ENCODE peak calls at places on chromosome 10, in five cellular contexts. Q is endodermal cell, Z is brain microvascular endothelial cell, O is heart right ventricle, A is A549. C is an unnamed sample.

GRCh38 chr10:118698421-118698820 is 56.3 kb downstream of the CACUL1 start:
- DNase-seq in Q (peak), Z (peak), O (no peak), A (peak), C (peak)

GRCh38 chr10:44978570-44979280 is at the start of gene DEPP1:
- DNase-seq in Q (peak), Z (peak), O (peak), A (peak), C (peak)

GRCh38 chr10:22148956-22149355 is 68.9 kb downstream of the EBLN1 start:
- DNase-seq in Q (no peak), Z (peak), O (no peak), A (no peak), C (peak)

GRCh38 chr10:110977662-110978061 is 58.3 kb downstream of the SHOC2 start:
- DNase-seq in Q (no peak), Z (no peak), O (no peak), A (no peak), C (no peak)

GRCh38 chr10:5566606-5567005 is 41.8 kb downstream of the CALML3 start:
- DNase-seq in Q (no peak), Z (no peak), O (no peak), A (no peak), C (peak)

GRCh38 chr10:25849268-25849667 is 84.8 kb upstream of the MYO3A start:
- DNase-seq in Q (no peak), Z (no peak), O (no peak), A (no peak), C (no peak)

GRCh38 chr10:51369903-51370302 is 295.6 kb downstream of the PRKG1 start:
- DNase-seq in Q (no peak), Z (peak), O (no peak), A (no peak), C (peak)

GRCh38 chr10:18233775-18234174 is 93.6 kb downstream of the CACNB2 start:
- DNase-seq in Q (peak), Z (peak), O (peak), A (no peak), C (no peak)

GRCh38 chr10:97718659-97719142 is 5.2 kb downstream of the MARVELD1 start:
- DNase-seq in Q (no peak), Z (no peak), O (no peak), A (peak), C (peak)

DNA sequence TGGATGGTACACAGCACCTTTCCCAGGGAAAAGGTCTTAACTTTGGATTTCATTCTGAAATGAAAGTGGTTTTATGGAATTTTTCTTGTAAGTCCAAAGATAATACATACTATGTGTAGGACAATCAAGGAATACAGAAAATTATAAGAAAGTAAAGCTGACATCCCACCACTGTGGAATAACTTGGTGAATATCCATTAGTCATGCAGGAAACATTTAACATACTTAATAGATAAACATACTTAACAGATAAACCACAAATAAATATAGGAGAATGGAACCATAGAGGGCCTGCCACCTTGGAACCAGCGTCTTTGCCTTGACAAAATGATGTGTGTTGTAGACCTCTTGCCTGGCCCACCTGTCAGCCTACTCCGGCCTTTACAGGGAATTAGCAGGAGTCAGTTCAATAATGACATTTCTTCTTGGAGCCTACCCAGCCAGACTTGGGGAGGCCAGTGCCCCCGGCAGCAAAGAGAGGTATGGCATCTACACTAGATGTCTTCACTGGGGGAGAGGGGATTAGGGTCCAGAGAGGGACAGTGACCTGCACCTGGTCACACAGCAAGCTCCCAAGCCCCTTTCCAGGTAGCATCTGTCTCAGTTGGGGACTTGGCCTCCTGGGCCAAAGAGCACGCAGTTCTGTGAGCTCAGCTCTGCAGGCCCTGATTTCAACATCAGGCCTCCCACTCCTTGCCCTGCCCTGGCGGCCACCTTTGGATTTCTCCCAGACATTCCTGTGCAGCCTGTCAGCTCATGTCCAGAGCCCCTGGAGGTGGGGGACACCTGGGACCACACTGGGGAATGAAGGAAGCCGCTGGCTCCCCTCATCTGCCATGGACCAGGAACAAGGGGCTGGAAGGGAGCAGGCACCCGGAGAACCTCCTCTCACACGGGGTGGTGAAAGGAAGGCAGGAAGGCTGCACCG is 112.6 kb upstream of the PPIF start:
- DNase-seq in Q (no peak), Z (no peak), O (no peak), A (no peak), C (no peak)
- TF ChIP-seq CTCF in Q (peak), Z (no peak), O (no peak), A (no peak), C (no peak)

GRCh38 chr10:92913973-92914372 is 65.7 kb downstream of the EXOC6 start:
- DNase-seq in Q (peak), Z (no peak), O (no peak), A (no peak), C (no peak)

GRCh38 chr10:92920866-92921265 is 72.5 kb downstream of the EXOC6 start:
- DNase-seq in Q (no peak), Z (no peak), O (no peak), A (no peak), C (no peak)

GRCh38 chr10:92916433-92916832 is 68.1 kb downstream of the EXOC6 start:
- DNase-seq in Q (no peak), Z (no peak), O (no peak), A (no peak), C (no peak)

GRCh38 chr10:92914478-92915066 is 66.3 kb downstream of the EXOC6 start:
- DNase-seq in Q (peak), Z (peak), O (peak), A (peak), C (peak)

GRCh38 chr10:92915892-92916291 is 67.6 kb downstream of the EXOC6 start:
- DNase-seq in Q (no peak), Z (no peak), O (no peak), A (no peak), C (no peak)
- TF ChIP-seq CTCF in Q (no peak), Z (no peak), O (no peak), A (no peak), C (no peak)

DNA sequence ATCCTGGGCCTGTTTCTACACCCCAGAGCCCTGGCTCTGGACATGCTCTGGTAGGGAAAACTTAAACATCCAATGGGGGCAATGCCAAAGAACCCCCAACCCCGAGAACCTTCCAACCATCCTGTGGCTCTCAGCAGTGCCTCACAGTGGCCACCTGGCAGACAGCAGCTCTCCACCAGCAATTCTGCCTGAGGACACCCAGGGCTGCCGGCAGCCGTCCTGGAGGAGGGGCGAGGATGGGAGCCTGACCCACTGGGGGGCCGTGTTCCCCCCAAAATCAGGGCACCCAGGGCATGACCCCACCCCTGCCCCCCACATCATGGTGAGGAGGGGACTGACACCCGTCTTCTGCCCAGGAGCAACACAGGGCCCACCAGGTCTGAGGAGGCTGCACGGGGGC is 32.7 kb downstream of the DPYSL4 start:
- DNase-seq in Q (no peak), Z (no peak), O (no peak), A (no peak), C (no peak)
- TF ChIP-seq CTCF in Q (peak), Z (peak), O (no peak), A (peak), C (no peak)

GRCh38 chr10:113287592-113287991 is 265.3 kb upstream of the HABP2 start:
- DNase-seq in Q (no peak), Z (no peak), O (no peak), A (no peak), C (no peak)

GRCh38 chr10:113279262-113279661 is 273.6 kb upstream of the HABP2 start:
- DNase-seq in Q (no peak), Z (no peak), O (no peak), A (no peak), C (no peak)

GRCh38 chr10:113284635-113285034 is 268.2 kb upstream of the HABP2 start:
- DNase-seq in Q (no peak), Z (no peak), O (no peak), A (no peak), C (no peak)

GRCh38 chr10:113285291-113285690 is 267.6 kb upstream of the HABP2 start:
- DNase-seq in Q (no peak), Z (no peak), O (no peak), A (no peak), C (no peak)

DNA sequence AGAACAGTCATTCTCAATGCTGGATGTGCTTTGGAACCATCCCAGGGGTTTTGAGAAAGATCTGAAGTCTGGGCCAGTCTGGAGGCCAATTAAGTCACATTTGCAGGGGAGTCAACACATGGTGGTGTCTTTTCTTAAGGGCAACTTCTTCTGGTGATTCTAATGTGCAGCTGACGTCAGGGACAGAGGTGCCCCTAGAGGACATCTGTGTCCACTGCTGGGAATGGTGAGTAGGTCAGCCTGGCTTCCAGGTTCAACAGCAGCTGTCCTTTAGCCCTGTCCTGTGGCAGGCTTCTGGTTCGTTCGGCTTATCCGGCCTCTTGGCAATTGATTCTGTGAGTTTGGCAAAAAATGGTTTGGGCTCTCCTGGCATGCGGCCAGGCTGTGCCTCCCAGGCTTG is 269.7 kb upstream of the HABP2 start:
- DNase-seq in Q (peak), Z (no peak), O (no peak), A (peak), C (no peak)
- TF ChIP-seq CTCF in Q (peak), Z (peak), O (no peak), A (peak), C (no peak)

GRCh38 chr10:32056136-32057040 is at the start of gene KIF5B:
- DNase-seq in Q (peak), Z (peak), O (peak), A (peak), C (no peak)

GRCh38 chr10:32059472-32059871 is 3.2 kb upstream of the KIF5B start:
- DNase-seq in Q (peak), Z (no peak), O (no peak), A (no peak), C (no peak)

GRCh38 chr10:32054087-32054486 is 2.1 kb downstream of the KIF5B start:
- DNase-seq in Q (peak), Z (peak), O (no peak), A (no peak), C (no peak)

GRCh38 chr10:32057041-32057372 is 782 bp upstream of the KIF5B start:
- DNase-seq in Q (no peak), Z (no peak), O (no peak), A (no peak), C (no peak)

GRCh38 chr10:32055478-32056135 is 618 bp downstream of the KIF5B start:
- DNase-seq in Q (peak), Z (peak), O (peak), A (peak), C (no peak)
- TF ChIP-seq CTCF in Q (peak), Z (peak), O (no peak), A (no peak), C (no peak)

DNA sequence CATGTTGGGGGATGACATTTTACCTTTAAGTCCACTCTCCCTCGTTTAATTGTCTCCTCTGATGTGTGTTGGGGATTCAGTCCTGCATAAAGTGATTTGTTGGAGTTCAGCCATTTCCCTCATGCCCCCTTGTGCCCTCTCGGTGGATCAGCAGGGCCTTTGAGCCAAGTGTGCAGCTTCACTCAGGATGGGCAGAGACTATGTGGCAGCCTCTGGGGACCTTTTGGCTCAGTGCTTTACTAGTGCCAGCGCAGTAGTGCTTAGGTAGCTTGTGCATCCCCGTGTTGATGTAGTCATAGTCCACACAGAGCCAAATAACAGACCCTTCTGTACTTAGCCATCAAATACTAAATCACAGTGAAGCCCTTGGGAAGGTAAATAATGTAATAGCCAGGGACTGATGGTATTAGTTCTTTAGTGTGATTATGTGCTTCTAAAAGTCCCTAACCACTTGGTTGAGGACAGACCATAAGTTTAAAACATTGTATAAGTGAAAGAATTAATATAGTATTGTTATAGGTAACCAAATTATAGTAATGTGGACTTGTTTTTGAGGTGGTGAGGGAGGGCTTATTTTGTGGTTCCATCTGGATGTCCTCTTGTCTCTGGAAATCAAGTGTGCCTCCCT is 11.4 kb downstream of the BUB3 start:
- DNase-seq in Q (no peak), Z (no peak), O (no peak), A (no peak), C (no peak)
- TF ChIP-seq CTCF in Q (peak), Z (peak), O (no peak), A (no peak), C (no peak)

DNA sequence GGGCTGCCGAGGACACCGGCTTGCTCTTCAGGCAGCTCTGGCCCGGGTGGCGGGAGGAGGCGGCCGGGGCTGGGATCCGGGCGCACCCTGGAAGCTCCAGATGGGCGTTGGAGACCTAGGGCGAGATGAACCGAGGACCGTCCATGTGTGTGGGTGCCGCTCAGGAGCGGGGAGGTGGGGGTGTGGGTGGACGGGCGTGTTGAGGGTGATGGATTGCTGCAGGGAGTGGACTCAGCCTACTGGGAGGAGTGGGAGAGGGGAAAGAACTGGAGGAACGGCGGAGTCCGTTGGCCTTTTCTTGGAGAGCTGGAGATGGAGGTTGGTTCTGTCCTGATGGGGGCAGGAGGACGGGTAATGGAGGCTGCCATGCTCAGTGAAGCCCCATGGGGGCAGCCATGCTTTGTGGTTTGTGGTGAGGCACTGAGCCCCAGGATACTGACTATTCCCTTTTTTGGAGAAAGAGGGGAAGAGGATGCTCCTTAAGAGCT is 27.1 kb downstream of the HIF1AN start:
- DNase-seq in Q (peak), Z (peak), O (no peak), A (peak), C (no peak)
- TF ChIP-seq CTCF in Q (peak), Z (peak), O (no peak), A (peak), C (peak)

DNA sequence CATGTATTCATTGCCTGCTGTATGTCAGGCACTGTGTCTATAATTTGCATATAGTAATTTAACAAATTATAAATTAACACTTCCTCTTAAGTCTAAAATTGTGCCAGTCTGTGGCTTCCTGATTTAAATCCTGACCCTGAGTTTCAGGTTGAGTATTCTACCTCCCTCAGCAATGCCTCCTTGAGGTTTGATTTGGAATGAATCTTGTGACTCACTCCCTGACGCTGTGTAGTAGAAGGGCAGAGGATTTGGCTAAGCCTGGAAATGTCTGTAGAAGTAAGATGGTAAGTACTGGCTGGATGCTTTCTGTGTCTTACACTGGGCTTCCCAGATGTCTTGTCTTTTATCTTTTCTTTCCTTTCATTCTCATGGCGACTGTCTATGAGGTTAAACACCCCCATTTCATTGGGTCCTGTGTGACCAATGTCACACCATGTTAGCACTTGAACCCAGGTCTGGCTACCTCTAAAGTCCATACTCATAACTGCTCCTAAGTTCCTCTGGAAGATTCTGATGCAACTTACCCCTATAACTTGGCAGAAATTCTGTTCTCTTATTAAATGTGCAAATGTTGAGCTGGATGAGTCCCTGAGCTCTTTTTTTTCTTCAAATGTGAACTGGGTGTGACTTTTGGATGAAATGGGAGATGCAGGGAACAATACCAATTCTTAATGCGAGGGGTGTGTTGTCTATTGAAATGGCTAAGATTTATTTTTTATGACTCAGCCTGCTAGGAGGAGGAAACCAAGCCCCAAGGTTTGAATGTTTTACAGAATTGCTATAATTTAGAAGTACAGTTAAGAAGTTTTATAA is 48.5 kb downstream of the PLCE1 start:
- DNase-seq in Q (peak), Z (peak), O (no peak), A (peak), C (peak)
- TF ChIP-seq CTCF in Q (peak), Z (peak), O (no peak), A (peak), C (peak)

C was measured in foreskin keratinocyte.